ENCODE peak calls at places on chromosomes 7 and 10, in ten cellular contexts. P, Q, C, X, B, I, M, A, K and G are unnamed samples.

GRCh38 chr7:16465469-16466086 is at the start of gene SOSTDC1:
- DNase-seq in A (no peak), P (peak), Q (no peak), B (peak), K (peak), I (no peak), X (no peak), M (peak), C (peak), G (peak)

GRCh38 chr7:2757904-2758672 is 70.1 kb downstream of the AMZ1 start:
- DNase-seq in C (peak), K (peak), A (peak), M (peak), P (no peak), Q (peak), X (peak), I (no peak), B (peak), G (peak)

GRCh38 chr10:117543245-117543998 is 876 bp downstream of the EMX2 start:
- DNase-seq in Q (peak), P (peak), A (no peak), X (no peak), I (no peak), B (no peak), K (no peak), C (peak), M (no peak), G (no peak)

GRCh38 chr7:115289966-115290365 is 368.1 kb downstream of the MDFIC start:
- DNase-seq in A (no peak), C (peak), K (no peak), B (peak), P (no peak), Q (no peak), M (peak), I (no peak), X (no peak), G (no peak)

GRCh38 chr7:110918949-110919548 is 171.9 kb upstream of the LRRN3 start:
- DNase-seq in B (no peak), Q (no peak), P (no peak), A (no peak), C (no peak), X (no peak), I (no peak), M (no peak), K (no peak), G (no peak)

GRCh38 chr7:44530990-44531389 is 10.1 kb downstream of the NPC1L1 start:
- DNase-seq in A (no peak), B (no peak), X (no peak), P (no peak), C (no peak), I (no peak), Q (no peak), M (no peak), K (no peak), G (no peak)

GRCh38 chr7:158087196-158087595 is 500.4 kb downstream of the PTPRN2 start:
- DNase-seq in X (no peak), I (no peak), K (no peak), A (no peak), P (no peak), M (no peak), C (no peak), Q (no peak), B (no peak), G (no peak)

GRCh38 chr10:8283166-8283905 is 228.8 kb downstream of the GATA3 start:
- DNase-seq in B (no peak), Q (no peak), M (no peak), P (no peak), I (no peak), A (no peak), X (no peak), K (no peak), C (no peak), G (no peak)

GRCh38 chr10:26890956-26891355 is 30.2 kb upstream of the ABI1 start:
- DNase-seq in P (peak), M (peak), B (peak), A (no peak), C (peak), Q (peak), X (peak), K (peak), I (no peak), G (peak)

GRCh38 chr10:77374189-77374656 is 263.4 kb downstream of the KCNMA1 start:
- DNase-seq in P (no peak), I (no peak), M (no peak), C (no peak), K (no peak), A (no peak), Q (no peak), B (no peak), X (no peak), G (no peak)

GRCh38 chr10:119268871-119269506 is 61.6 kb downstream of the GRK5 start:
- DNase-seq in X (no peak), A (no peak), K (no peak), B (no peak), Q (no peak), C (no peak), P (no peak), M (no peak), I (no peak), G (peak)

GRCh38 chr10:29304259-29305030 is 15.6 kb downstream of the LYZL1 start:
- DNase-seq in C (peak), K (no peak), Q (peak), P (peak), A (no peak), X (peak), I (peak), B (peak), M (peak), G (peak)

GRCh38 chr7:38524786-38525185 is 106.4 kb downstream of the AMPH start:
- DNase-seq in X (no peak), K (no peak), P (no peak), M (peak), A (no peak), B (peak), I (no peak), Q (no peak), C (peak), G (no peak)